ENCODE peak calls at places on chromosome 1, in ten cellular contexts. S is pancreas; A is T-cell; J is left lung; L is WTC11; E is heart right ventricle; X is activated CD8-positive, alpha-beta memory T cell treated with anti-CD3 and anti-CD28 coated beads, Interleukin-2, amount 10 ng/mL, durations not matched to agents 7 days and 5 days; Q is activated CD4-positive, CD25-positive, alpha-beta regulatory T cell treated with anti-CD3 and anti-CD28 coated beads, Interleukin-2, amount 50 U/mL, for 24 hours; V is stimulated activated effector memory CD8-positive, alpha-beta T cell treated with anti-CD3 and anti-CD28 coated beads, Interleukin-12 subunit alpha, Interleukin-12 subunit beta, amount 100 ng/mL, for 72 hours; Y is K562. U is an unnamed sample.

GRCh38 chr1:51520700-51521248 is 1.7 kb upstream of the EPS15 start:
- ATAC-seq in Y (peak), A (peak), Q (no peak), E (no peak), X (no peak), V (peak), J (no peak), L (no peak), S (no peak), U (no peak)

GRCh38 chr1:51693420-51694144 is 76.7 kb downstream of the OSBPL9 start:
- ATAC-seq in E (no peak), L (no peak), A (no peak), X (no peak), Q (no peak), J (no peak), S (peak), V (no peak), Y (no peak), U (no peak)

GRCh38 chr1:160681891-160682140 is 29.8 kb downstream of the CD48 start:
- ATAC-seq in J (no peak), Q (no peak), A (peak), L (no peak), E (no peak), V (no peak), S (no peak), Y (no peak), X (peak), U (no peak)

GRCh38 chr1:53562983-53563379 is 103.8 kb downstream of the DMRTB1 start:
- ATAC-seq in J (no peak), A (no peak), E (no peak), X (no peak), S (no peak), V (no peak), Y (no peak), L (no peak), Q (no peak), U (no peak)

GRCh38 chr1:183159960-183160359 is 26.1 kb upstream of the LAMC2 start:
- ATAC-seq in Q (no peak), Y (peak), A (no peak), V (no peak), S (peak), J (peak), E (no peak), L (peak), X (no peak), U (no peak)

GRCh38 chr1:170369417-170369816 is 162.5 kb upstream of the GORAB start:
- ATAC-seq in E (no peak), X (no peak), V (no peak), Q (no peak), Y (no peak), J (no peak), L (no peak), S (no peak), A (no peak), U (no peak)

GRCh38 chr1:154429118-154429517 is 24.0 kb downstream of the IL6R start:
- ATAC-seq in V (no peak), J (no peak), Y (no peak), L (no peak), Q (no peak), X (no peak), A (no peak), E (no peak), S (no peak), U (no peak)

GRCh38 chr1:57167997-57168396 is 202.2 kb upstream of the C8B start:
- ATAC-seq in X (no peak), E (no peak), Y (no peak), A (no peak), V (no peak), L (no peak), S (no peak), Q (no peak), J (no peak), U (peak)

GRCh38 chr1:186183219-186183618 is 191.8 kb downstream of the TPR start:
- ATAC-seq in Y (peak), Q (peak), S (no peak), V (peak), J (peak), X (peak), L (no peak), A (no peak), E (no peak), U (peak)

GRCh38 chr1:41500378-41500777 is 15.9 kb upstream of the EDN2 start:
- ATAC-seq in Q (no peak), E (peak), S (peak), V (no peak), X (no peak), J (peak), L (no peak), Y (no peak), A (no peak), U (no peak)

GRCh38 chr1:155295183-155295941 is 5.9 kb downstream of the PKLR start:
- ATAC-seq in X (no peak), Y (no peak), A (no peak), V (peak), J (no peak), Q (no peak), L (peak), E (peak), S (peak), U (peak)

GRCh38 chr1:3638027-3638426 is 11.9 kb downstream of the WRAP73 start:
- ATAC-seq in V (no peak), E (no peak), X (no peak), L (no peak), S (no peak), J (no peak), Q (no peak), Y (no peak), A (no peak), U (no peak)

GRCh38 chr1:90045853-90046563 is 51.1 kb downstream of the ZNF326 start:
- ATAC-seq in Y (peak), A (no peak), E (no peak), J (no peak), S (no peak), L (peak), X (no peak), Q (no peak), V (no peak), U (no peak)

GRCh38 chr1:151711940-151712339 is 4.7 kb downstream of the CELF3 start:
- ATAC-seq in J (no peak), X (no peak), Q (no peak), Y (no peak), S (peak), A (no peak), V (no peak), E (no peak), L (no peak), U (no peak)

GRCh38 chr1:27400963-27401341 is 8.5 kb downstream of the GPR3 start:
- ATAC-seq in J (no peak), Q (no peak), Y (no peak), X (no peak), S (no peak), L (no peak), E (no peak), V (no peak), A (no peak), U (no peak)

GRCh38 chr1:113812661-113813135 is 422 bp upstream of the RSBN1 start:
- ATAC-seq in Q (no peak), A (no peak), L (no peak), S (no peak), E (no peak), J (no peak), V (peak), Y (no peak), X (no peak), U (no peak)

GRCh38 chr1:48610628-48611542 is 138.9 kb upstream of the SPATA6 start:
- ATAC-seq in L (peak), Q (no peak), J (peak), A (no peak), Y (no peak), X (no peak), S (peak), E (peak), V (no peak), U (no peak)

GRCh38 chr1:153261793-153262371 is 2.4 kb downstream of the LORICRIN start:
- ATAC-seq in A (no peak), E (no peak), X (no peak), J (no peak), L (peak), Y (no peak), V (no peak), Q (peak), S (peak), U (no peak)

GRCh38 chr1:58047265-58047858 is 499.2 kb downstream of the OMA1 start:
- ATAC-seq in V (no peak), L (peak), J (peak), Y (peak), S (peak), E (no peak), X (no peak), A (no peak), Q (peak), U (no peak)

GRCh38 chr1:171210355-171210754 is 25.3 kb downstream of the FMO2 start:
- ATAC-seq in J (peak), Y (no peak), S (peak), L (peak), V (no peak), E (peak), A (no peak), X (no peak), Q (no peak), U (no peak)

GRCh38 chr1:155126494-155127104 is 1.1 kb upstream of the EFNA1 start:
- ATAC-seq in S (peak), X (peak), Q (peak), Y (peak), J (peak), E (peak), L (peak), A (peak), V (peak), U (peak)

GRCh38 chr1:70790232-70790923 is 257.2 kb downstream of the PTGER3 start:
- ATAC-seq in Y (peak), A (peak), Q (no peak), S (no peak), E (no peak), L (no peak), J (no peak), V (no peak), X (peak), U (no peak)

GRCh38 chr1:31013187-31013864 is 52.2 kb downstream of the PUM1 start:
- ATAC-seq in A (no peak), V (no peak), X (no peak), J (peak), S (peak), Q (no peak), L (no peak), E (no peak), Y (peak), U (peak)

GRCh38 chr1:53187371-53187770 is 9.3 kb upstream of the CPT2 start:
- ATAC-seq in E (no peak), Q (no peak), X (no peak), S (no peak), J (no peak), Y (no peak), A (no peak), L (no peak), V (no peak), U (no peak)

GRCh38 chr1:232615401-232615800 is 14.5 kb downstream of the SIPA1L2 start:
- ATAC-seq in V (no peak), Q (no peak), L (no peak), X (no peak), E (no peak), Y (no peak), A (no peak), S (no peak), J (no peak), U (no peak)